ENCODE peak calls at places on chromosome 4, in six cellular contexts. T is AG08396, Q is astrocyte of the spinal cord, M is renal cortical epithelial cell, I is SJSA1, Y is Calu3. C is an unnamed sample.

GRCh38 chr4:41709844-41710481 is 38.6 kb downstream of the PHOX2B start:
- DNase-seq in T (peak; percentile 24), Q (peak; percentile 93), M (peak; percentile 81), I (peak; percentile 58), Y (no peak), C (no peak)

GRCh38 chr4:39526283-39526682 is 956 bp downstream of the UGDH start:
- DNase-seq in T (no peak), Q (peak; percentile 36), M (no peak), I (no peak), Y (no peak), C (no peak)

GRCh38 chr4:48015678-48016077 is 803 bp downstream of the CNGA1 start:
- DNase-seq in T (no peak), Q (no peak), M (no peak), I (no peak), Y (no peak), C (no peak)

GRCh38 chr4:43103048-43103447 is 210.5 kb downstream of the GRXCR1 start:
- DNase-seq in T (no peak), Q (no peak), M (no peak), I (no peak), Y (no peak), C (no peak)

GRCh38 chr4:20543131-20543530 is 157.1 kb upstream of the PACRGL start:
- DNase-seq in T (no peak), Q (no peak), M (no peak), I (peak; percentile 1), Y (no peak), C (no peak)

GRCh38 chr4:23887989-23888388 is 1.9 kb downstream of the PPARGC1A start:
- DNase-seq in T (no peak), Q (no peak), M (no peak), I (no peak), Y (no peak), C (no peak)

GRCh38 chr4:112650332-112650731 is 13.4 kb downstream of the LARP7 start:
- DNase-seq in T (no peak), Q (no peak), M (no peak), I (no peak), Y (no peak), C (no peak)

GRCh38 chr4:99763635-99764101 is 53.0 kb upstream of the DAPP1 start:
- DNase-seq in T (peak; percentile 71), Q (peak; percentile 95), M (peak; percentile 99), I (peak; percentile 75), Y (peak; percentile 9), C (peak; percentile 13)

GRCh38 chr4:26204249-26204825 is 116.5 kb upstream of the RBPJ start:
- DNase-seq in T (no peak), Q (no peak), M (no peak), I (no peak), Y (no peak), C (no peak)

GRCh38 chr4:138909605-138910004 is 106.0 kb upstream of the NOCT start:
- DNase-seq in T (no peak), Q (no peak), M (no peak), I (no peak), Y (no peak), C (no peak)

GRCh38 chr4:90198086-90198847 is 71.1 kb downstream of the CCSER1 start:
- DNase-seq in T (no peak), Q (peak; percentile 5), M (peak; percentile 33), I (no peak), Y (no peak), C (no peak)

GRCh38 chr4:151202381-151202780 is 74.6 kb upstream of the PRSS48 start:
- DNase-seq in T (no peak), Q (no peak), M (no peak), I (no peak), Y (no peak), C (no peak)

GRCh38 chr4:186887211-186887785 is 163.6 kb upstream of the FAT1 start:
- DNase-seq in T (no peak), Q (no peak), M (peak; percentile 66), I (peak; percentile 38), Y (no peak), C (no peak)

GRCh38 chr4:6938237-6938636 is 28.6 kb downstream of the TBC1D14 start:
- DNase-seq in T (no peak), Q (no peak), M (no peak), I (no peak), Y (no peak), C (peak; percentile 61)

GRCh38 chr4:165489786-165490185 is 111.0 kb downstream of the CPE start:
- DNase-seq in T (no peak), Q (no peak), M (peak; percentile 66), I (no peak), Y (no peak), C (peak; percentile 61)

GRCh38 chr4:76748649-76749048 is 149.3 kb downstream of the SOWAHB start:
- DNase-seq in T (no peak), Q (peak; percentile 62), M (peak; percentile 55), I (peak; percentile 57), Y (peak; percentile 37), C (peak; percentile 57)

GRCh38 chr4:69360271-69360670 is 80.0 kb downstream of the UGT2B28 start:
- DNase-seq in T (no peak), Q (no peak), M (no peak), I (no peak), Y (no peak), C (no peak)

GRCh38 chr4:79650794-79651431 is 242.9 kb upstream of the GK2 start:
- DNase-seq in T (no peak), Q (peak; percentile 73), M (peak; percentile 94), I (peak; percentile 31), Y (peak; percentile 1), C (peak; percentile 96)

GRCh38 chr4:59307609-59308008 is 1892.5 kb upstream of the ADGRL3 start:
- DNase-seq in T (no peak), Q (no peak), M (no peak), I (no peak), Y (no peak), C (no peak)

GRCh38 chr4:161663844-161664243 is 500.0 kb downstream of the FSTL5 start:
- DNase-seq in T (no peak), Q (no peak), M (no peak), I (no peak), Y (no peak), C (no peak)

GRCh38 chr4:22897520-22898108 is 204.9 kb downstream of the GBA3 start:
- DNase-seq in T (peak; percentile 11), Q (peak; percentile 33), M (peak; percentile 48), I (peak; percentile 4), Y (peak; percentile 54), C (peak; percentile 2)

C was measured in endothelial cell of umbilical vein.